ENCODE peak calls at places on chromosome 14, in eight cellular contexts. Y is SK-N-SH, G is IMR-90, D is MM.1S, C is PC-9, V is H9, W is PC-3, M is GM23248. P is an unnamed sample.

GRCh38 chr14:30551460-30551859 is 7.5 kb upstream of the G2E3 start:
- DNase-seq in M (no peak), Y (no peak), V (no peak), G (peak; percentile 50), W (peak; percentile 85), D (no peak), C (no peak), P (no peak)

GRCh38 chr14:65206448-65207096 is 104.3 kb upstream of the MAX start:
- DNase-seq in D (peak; percentile 67), V (no peak), Y (no peak), G (peak; percentile 91), M (peak; percentile 86), C (peak; percentile 40), W (peak; percentile 78), P (no peak)

GRCh38 chr14:102813691-102814090 is 36.4 kb downstream of the TRAF3 start:
- DNase-seq in W (no peak), C (no peak), G (no peak), D (no peak), V (no peak), M (no peak), Y (no peak), P (no peak)

GRCh38 chr14:78967111-78967809 is 797.1 kb downstream of the NRXN3 start:
- DNase-seq in M (peak; percentile 78), G (peak; percentile 85), V (no peak), C (no peak), W (peak; percentile 64), Y (no peak), D (no peak), P (peak; percentile 56)

GRCh38 chr14:29687071-29687765 is 240.4 kb downstream of the PRKD1 start:
- DNase-seq in V (no peak), Y (no peak), C (no peak), W (no peak), G (peak; percentile 12), M (no peak), D (no peak), P (no peak)

GRCh38 chr14:52356025-52356424 is 41.9 kb downstream of the PTGER2 start:
- DNase-seq in M (no peak), V (no peak), Y (no peak), G (peak; percentile 21), D (no peak), C (no peak), W (peak; percentile 90), P (no peak)

GRCh38 chr14:81656811-81657210 is 123.2 kb upstream of the SEL1L start:
- DNase-seq in G (no peak), C (no peak), V (no peak), D (no peak), W (no peak), Y (no peak), M (no peak), P (no peak)

GRCh38 chr14:22518073-22518472 is 71.0 kb downstream of the DAD1 start:
- DNase-seq in M (no peak), C (no peak), V (no peak), D (no peak), Y (no peak), G (no peak), W (no peak), P (no peak)

GRCh38 chr14:88553886-88554457 is 835 bp downstream of the PTPN21 start:
- DNase-seq in C (no peak), Y (no peak), V (no peak), M (peak; percentile 51), D (no peak), G (peak; percentile 8), W (peak; percentile 36), P (peak; percentile 57)

GRCh38 chr14:94903338-94903737 is 133.4 kb upstream of the GSC start:
- DNase-seq in W (no peak), G (no peak), D (no peak), V (no peak), Y (no peak), C (no peak), M (no peak), P (no peak)

GRCh38 chr14:92552066-92552465 is 38.5 kb downstream of the RIN3 start:
- DNase-seq in M (no peak), V (no peak), W (no peak), D (peak; percentile 14), Y (no peak), G (no peak), C (no peak), P (no peak)

GRCh38 chr14:92549096-92549852 is 35.7 kb downstream of the RIN3 start:
- DNase-seq in G (no peak), D (no peak), M (peak; percentile 58), C (no peak), Y (no peak), W (no peak), V (no peak), P (no peak)

GRCh38 chr14:92553456-92553855 is 39.9 kb downstream of the RIN3 start:
- DNase-seq in V (no peak), W (no peak), Y (no peak), M (peak; percentile 16), G (peak; percentile 67), D (no peak), C (no peak), P (no peak)

GRCh38 chr14:92549853-92550244 is 36.3 kb downstream of the RIN3 start:
- DNase-seq in C (no peak), Y (no peak), G (peak; percentile 16), D (no peak), M (peak; percentile 78), V (no peak), W (no peak), P (no peak)

GRCh38 chr14:92551066-92551841 is 37.7 kb downstream of the RIN3 start:
- DNase-seq in G (no peak), D (peak; percentile 65), W (no peak), Y (no peak), M (no peak), C (no peak), V (no peak), P (no peak)
- H3K4me2 ChIP-seq in G (no peak overlapping the region), D (peak overlapping the region; percentile 53), W (no peak overlapping the region), Y (no peak overlapping the region), M (no peak overlapping the region), C (no peak overlapping the region), V (no peak overlapping the region), P (no peak overlapping the region)

DNA sequence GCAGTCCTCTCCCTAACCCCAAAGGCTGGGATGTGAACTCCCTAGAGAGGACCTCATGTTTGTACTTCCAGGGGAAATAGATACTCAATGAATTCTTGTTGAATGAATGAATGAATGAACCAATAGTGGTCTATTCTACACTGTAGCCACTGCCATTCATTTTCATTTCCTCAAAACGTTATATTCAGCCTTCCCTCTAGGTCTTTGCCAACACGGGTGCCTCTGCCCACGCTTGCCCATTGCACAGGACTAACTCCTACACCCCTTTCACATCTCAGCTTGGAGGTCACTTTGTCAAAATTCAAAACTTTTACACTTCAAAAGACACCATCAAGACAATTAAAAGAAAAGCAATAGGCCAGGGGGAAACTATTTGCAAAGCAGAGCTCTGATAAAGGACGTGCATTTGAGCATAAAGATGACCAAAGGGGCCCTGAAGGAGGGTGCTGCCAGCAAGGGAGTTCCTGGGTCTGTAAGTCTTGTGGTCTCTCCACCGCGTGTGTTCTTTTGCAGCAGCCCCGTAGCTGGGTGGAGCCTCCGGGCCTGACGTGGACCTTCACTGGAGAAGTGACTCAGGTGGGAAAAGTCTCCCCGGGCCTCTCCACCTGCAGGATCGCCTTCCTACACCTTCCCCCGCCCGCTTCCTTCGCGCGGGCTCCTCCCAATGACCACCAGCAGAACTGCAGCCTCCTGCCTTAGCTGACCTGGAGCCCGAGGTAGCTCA is 31.5 kb downstream of the TMEM63C start:
- DNase-seq in W (peak; percentile 95), D (peak; percentile 11), C (peak; percentile 55), M (peak; percentile 51), G (no peak), V (peak; percentile 86), Y (peak; percentile 82), P (no peak)
- H3K4me2 ChIP-seq in W (peak overlapping the region; percentile 26), D (no peak overlapping the region), C (no peak overlapping the region), M (no peak overlapping the region), G (no peak overlapping the region), V (no peak overlapping the region), Y (no peak overlapping the region), P (no peak overlapping the region)

DNA sequence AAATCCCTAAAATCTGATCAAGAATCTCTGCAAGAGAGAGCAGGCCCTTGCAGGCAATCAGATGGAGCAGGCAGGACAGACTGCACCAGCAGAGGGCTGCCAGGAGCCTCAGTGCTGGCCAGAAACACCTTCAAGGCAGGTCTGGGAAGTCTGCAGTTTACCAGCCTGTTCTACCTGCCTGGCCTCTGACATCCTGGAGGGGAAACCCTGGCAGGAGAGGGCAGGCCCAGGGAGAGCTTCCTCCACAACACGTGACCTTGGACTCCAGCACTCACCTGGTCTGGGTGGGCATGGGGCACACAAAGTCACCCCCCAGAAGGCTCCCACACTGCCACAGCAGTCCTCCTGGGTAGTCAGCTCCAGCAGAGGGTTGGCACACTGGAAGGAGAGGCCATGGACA is 56.0 kb downstream of the ISCA2 start:
- DNase-seq in Y (no peak), C (peak; percentile 74), D (no peak), G (no peak), V (no peak), M (peak; percentile 45), W (peak; percentile 71), P (no peak)
- H3K4me2 ChIP-seq in Y (no peak overlapping the region), C (peak overlapping the region; percentile 3), D (no peak overlapping the region), G (no peak overlapping the region), V (no peak overlapping the region), M (no peak overlapping the region), W (no peak overlapping the region), P (no peak overlapping the region)

GRCh38 chr14:73027546-73027945 is 640 bp upstream of the ZFYVE1 start:
- DNase-seq in Y (no peak), G (no peak), C (no peak), W (no peak), M (no peak), V (no peak), D (no peak), P (no peak)
- H3K4me2 ChIP-seq in Y (peak overlapping the region; percentile 61), G (peak overlapping the region; percentile 73), C (peak overlapping the region; percentile 81), W (peak overlapping the region; percentile 87), M (peak overlapping the region; percentile 74), V (peak overlapping the region; percentile 57), D (peak overlapping the region; percentile 91), P (peak overlapping the region; percentile 63)

GRCh38 chr14:45686771-45687170 is 433.8 kb upstream of the MIS18BP1 start:
- DNase-seq in Y (no peak), G (peak; percentile 8), V (no peak), W (no peak), M (no peak), D (no peak), C (no peak), P (no peak)
- H3K4me2 ChIP-seq in Y (no peak overlapping the region), G (no peak overlapping the region), V (no peak overlapping the region), W (no peak overlapping the region), M (no peak overlapping the region), D (no peak overlapping the region), C (no peak overlapping the region), P (no peak overlapping the region)

DNA sequence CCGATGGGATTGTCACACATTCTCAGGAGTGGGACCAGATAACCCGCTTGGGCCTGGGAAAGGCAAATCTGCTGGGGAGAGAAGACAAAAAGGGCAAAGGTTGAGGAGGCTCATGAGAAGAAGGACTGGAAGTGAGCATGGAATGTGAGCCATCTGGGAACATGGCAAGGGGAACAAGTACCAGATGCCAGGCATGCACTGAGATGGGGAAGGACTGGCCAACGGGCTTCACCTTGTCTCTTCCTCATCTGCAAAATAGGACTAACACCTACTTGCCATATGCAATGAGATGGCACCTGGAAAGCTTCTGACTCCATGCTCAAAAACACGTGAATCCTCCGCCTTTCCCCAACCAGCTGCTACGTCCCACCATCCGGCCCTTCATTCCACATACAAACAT is 112.4 kb downstream of the TTC7B start:
- DNase-seq in Y (no peak), V (no peak), G (no peak), C (no peak), D (no peak), W (no peak), M (no peak), P (no peak)
- H3K4me2 ChIP-seq in Y (no peak overlapping the region), V (no peak overlapping the region), G (no peak overlapping the region), C (no peak overlapping the region), D (no peak overlapping the region), W (no peak overlapping the region), M (no peak overlapping the region), P (no peak overlapping the region)